ENCODE peak calls at places on chromosomes 3 and 15, in eight cellular contexts. One of them, this sample, is unnamed.

GRCh38 chr3:43248194-43248593 is 38.1 kb upstream of the SNRK start:
- DNase-seq in NCI-H2081 treated with DMSO at 0.1 percent for 48 hours: no peak
- DNase-seq in activated gamma-delta T cell treated with Interleukin-2 at 50 U/mL for 16 hours: no peak
- DNase-seq in omental fat pad: no peak
- DNase-seq in stimulated activated CD8-positive, alpha-beta memory T cell treated with anti-CD3 and anti-CD28 coated beads, Interleukin-15, amount 100 ng/mL, for 4 hours: no peak
- DNase-seq in SK-MEL-5: no peak
- DNase-seq in WERI-Rb-1: no peak
- DNase-seq in NCI-H1105: no peak
- DNase-seq in this sample: no peak

GRCh38 chr3:122067214-122067550 is 12.0 kb downstream of the CD86 start:
- DNase-seq in NCI-H2081 treated with DMSO at 0.1 percent for 48 hours: no peak
- DNase-seq in activated gamma-delta T cell treated with Interleukin-2 at 50 U/mL for 16 hours: no peak
- DNase-seq in omental fat pad: no peak
- DNase-seq in stimulated activated CD8-positive, alpha-beta memory T cell treated with anti-CD3 and anti-CD28 coated beads, Interleukin-15, amount 100 ng/mL, for 4 hours: no peak
- DNase-seq in SK-MEL-5: no peak
- DNase-seq in WERI-Rb-1: no peak
- DNase-seq in NCI-H1105: no peak
- DNase-seq in this sample: no peak

GRCh38 chr3:156142649-156143048 is 22.3 kb downstream of the KCNAB1 start:
- DNase-seq in NCI-H2081 treated with DMSO at 0.1 percent for 48 hours: no peak
- DNase-seq in activated gamma-delta T cell treated with Interleukin-2 at 50 U/mL for 16 hours: no peak
- DNase-seq in omental fat pad: no peak
- DNase-seq in stimulated activated CD8-positive, alpha-beta memory T cell treated with anti-CD3 and anti-CD28 coated beads, Interleukin-15, amount 100 ng/mL, for 4 hours: no peak
- DNase-seq in SK-MEL-5: no peak
- DNase-seq in WERI-Rb-1: no peak
- DNase-seq in NCI-H1105: no peak
- DNase-seq in this sample: no peak

GRCh38 chr15:74799843-74800558 is 12.6 kb upstream of the LMAN1L start:
- DNase-seq in NCI-H2081 treated with DMSO at 0.1 percent for 48 hours: no peak
- DNase-seq in activated gamma-delta T cell treated with Interleukin-2 at 50 U/mL for 16 hours: peak
- DNase-seq in omental fat pad: peak
- DNase-seq in stimulated activated CD8-positive, alpha-beta memory T cell treated with anti-CD3 and anti-CD28 coated beads, Interleukin-15, amount 100 ng/mL, for 4 hours: peak
- DNase-seq in SK-MEL-5: peak
- DNase-seq in WERI-Rb-1: peak
- DNase-seq in NCI-H1105: peak
- DNase-seq in this sample: peak

GRCh38 chr3:38039899-38040261 is 872 bp downstream of the DLEC1 start:
- DNase-seq in NCI-H2081 treated with DMSO at 0.1 percent for 48 hours: no peak
- DNase-seq in activated gamma-delta T cell treated with Interleukin-2 at 50 U/mL for 16 hours: peak
- DNase-seq in omental fat pad: no peak
- DNase-seq in stimulated activated CD8-positive, alpha-beta memory T cell treated with anti-CD3 and anti-CD28 coated beads, Interleukin-15, amount 100 ng/mL, for 4 hours: no peak
- DNase-seq in SK-MEL-5: no peak
- DNase-seq in WERI-Rb-1: no peak
- DNase-seq in NCI-H1105: no peak
- DNase-seq in this sample: peak

GRCh38 chr15:88701561-88702095 is 62.8 kb downstream of the ISG20 start:
- DNase-seq in NCI-H2081 treated with DMSO at 0.1 percent for 48 hours: no peak
- DNase-seq in activated gamma-delta T cell treated with Interleukin-2 at 50 U/mL for 16 hours: peak
- DNase-seq in omental fat pad: no peak
- DNase-seq in stimulated activated CD8-positive, alpha-beta memory T cell treated with anti-CD3 and anti-CD28 coated beads, Interleukin-15, amount 100 ng/mL, for 4 hours: no peak
- DNase-seq in SK-MEL-5: peak
- DNase-seq in WERI-Rb-1: no peak
- DNase-seq in NCI-H1105: no peak
- DNase-seq in this sample: peak

GRCh38 chr3:112333386-112334334 is 704 bp downstream of the CD200 start:
- DNase-seq in NCI-H2081 treated with DMSO at 0.1 percent for 48 hours: no peak
- DNase-seq in activated gamma-delta T cell treated with Interleukin-2 at 50 U/mL for 16 hours: no peak
- DNase-seq in omental fat pad: no peak
- DNase-seq in stimulated activated CD8-positive, alpha-beta memory T cell treated with anti-CD3 and anti-CD28 coated beads, Interleukin-15, amount 100 ng/mL, for 4 hours: no peak
- DNase-seq in SK-MEL-5: peak
- DNase-seq in WERI-Rb-1: no peak
- DNase-seq in NCI-H1105: peak
- DNase-seq in this sample: no peak

GRCh38 chr3:28109829-28110228 is 131.6 kb upstream of the CMC1 start:
- DNase-seq in NCI-H2081 treated with DMSO at 0.1 percent for 48 hours: no peak
- DNase-seq in activated gamma-delta T cell treated with Interleukin-2 at 50 U/mL for 16 hours: no peak
- DNase-seq in omental fat pad: no peak
- DNase-seq in stimulated activated CD8-positive, alpha-beta memory T cell treated with anti-CD3 and anti-CD28 coated beads, Interleukin-15, amount 100 ng/mL, for 4 hours: no peak
- DNase-seq in SK-MEL-5: no peak
- DNase-seq in WERI-Rb-1: no peak
- DNase-seq in NCI-H1105: no peak
- DNase-seq in this sample: no peak

GRCh38 chr3:108088697-108089096 is 2.1 kb downstream of the CD47 start:
- DNase-seq in NCI-H2081 treated with DMSO at 0.1 percent for 48 hours: no peak
- DNase-seq in activated gamma-delta T cell treated with Interleukin-2 at 50 U/mL for 16 hours: no peak
- DNase-seq in omental fat pad: no peak
- DNase-seq in stimulated activated CD8-positive, alpha-beta memory T cell treated with anti-CD3 and anti-CD28 coated beads, Interleukin-15, amount 100 ng/mL, for 4 hours: no peak
- DNase-seq in SK-MEL-5: no peak
- DNase-seq in WERI-Rb-1: no peak
- DNase-seq in NCI-H1105: peak
- DNase-seq in this sample: no peak